ENCODE peak calls at places on chromosomes 3 and 15, in five cellular contexts. J, T, O, X and U are unnamed samples.

GRCh38 chr3:22887664-22888291 is 315.3 kb upstream of the UBE2E2 start:
- DNase-seq in J (peak), T (peak), O (no peak), X (peak), U (no peak)

GRCh38 chr3:144053121-144053520 is 81.5 kb downstream of the DIPK2A start:
- DNase-seq in J (no peak), T (peak), O (no peak), X (no peak), U (no peak)

GRCh38 chr15:88644741-88645140 is 5.9 kb downstream of the ISG20 start:
- DNase-seq in J (no peak), T (no peak), O (no peak), X (no peak), U (no peak)

GRCh38 chr3:128706171-128706570 is 19.8 kb upstream of the RAB7A start:
- DNase-seq in J (no peak), T (peak), O (no peak), X (no peak), U (no peak)

GRCh38 chr3:170425491-170426239 is 7.0 kb downstream of the CLDN11 start:
- DNase-seq in J (no peak), T (no peak), O (no peak), X (no peak), U (no peak)

GRCh38 chr3:12964713-12965612 is 108.3 kb downstream of the IQSEC1 start:
- DNase-seq in J (no peak), T (no peak), O (no peak), X (no peak), U (no peak)

GRCh38 chr15:100725121-100726069 is 123.0 kb downstream of the ASB7 start:
- DNase-seq in J (peak), T (peak), O (no peak), X (no peak), U (no peak)

GRCh38 chr3:104868291-104868690 is 498.4 kb upstream of the ALCAM start:
- DNase-seq in J (no peak), T (no peak), O (no peak), X (no peak), U (no peak)

GRCh38 chr3:151501905-151502615 is 41.2 kb upstream of the IGSF10 start:
- DNase-seq in J (no peak), T (no peak), O (no peak), X (no peak), U (no peak)

GRCh38 chr3:57169872-57170623 is 4.9 kb upstream of the IL17RD start:
- DNase-seq in J (no peak), T (peak), O (peak), X (peak), U (peak)

GRCh38 chr3:41711656-41712055 is 250.2 kb downstream of the ULK4 start:
- DNase-seq in J (no peak), T (no peak), O (no peak), X (no peak), U (no peak)

GRCh38 chr15:82129769-82130168 is 84.0 kb upstream of the MEX3B start:
- DNase-seq in J (no peak), T (peak), O (no peak), X (no peak), U (no peak)

GRCh38 chr15:60957111-60957510 is 272.0 kb downstream of the RORA start:
- DNase-seq in J (no peak), T (no peak), O (no peak), X (no peak), U (no peak)

GRCh38 chr3:24829011-24829581 is 334.4 kb upstream of the THRB start:
- DNase-seq in J (no peak), T (peak), O (no peak), X (peak), U (no peak)

GRCh38 chr3:119508172-119508845 is 10.0 kb downstream of the TIMMDC1 start:
- DNase-seq in J (no peak), T (peak), O (no peak), X (no peak), U (no peak)

GRCh38 chr3:107985496-107985895 is 105.3 kb downstream of the CD47 start:
- DNase-seq in J (no peak), T (peak), O (no peak), X (no peak), U (no peak)

GRCh38 chr3:42706721-42707619 is 4.4 kb upstream of the HHATL start:
- DNase-seq in J (no peak), T (no peak), O (no peak), X (no peak), U (no peak)

GRCh38 chr3:41148446-41148845 is 50.9 kb upstream of the CTNNB1 start:
- DNase-seq in J (peak), T (no peak), O (no peak), X (no peak), U (no peak)

GRCh38 chr15:38050529-38050928 is 116.1 kb downstream of the TMCO5A start:
- DNase-seq in J (no peak), T (peak), O (no peak), X (no peak), U (no peak)

GRCh38 chr15:45274636-45275035 is 22.6 kb downstream of the SLC28A2 start:
- DNase-seq in J (no peak), T (no peak), O (no peak), X (no peak), U (no peak)

GRCh38 chr3:106206613-106207012 is 337.8 kb upstream of the CBLB start:
- DNase-seq in J (no peak), T (no peak), O (no peak), X (no peak), U (no peak)

GRCh38 chr3:106209482-106209881 is 340.7 kb upstream of the CBLB start:
- DNase-seq in J (no peak), T (no peak), O (no peak), X (no peak), U (no peak)

GRCh38 chr3:106208266-106208665 is 339.5 kb upstream of the CBLB start:
- DNase-seq in J (no peak), T (no peak), O (no peak), X (no peak), U (no peak)

GRCh38 chr3:106210923-106211322 is 342.1 kb upstream of the CBLB start:
- DNase-seq in J (no peak), T (no peak), O (no peak), X (no peak), U (no peak)

GRCh38 chr3:106208979-106209378 is 340.2 kb upstream of the CBLB start:
- DNase-seq in J (no peak), T (peak), O (no peak), X (no peak), U (no peak)
- TF ChIP-seq CTCF in J (no peak), T (peak), O (no peak), X (no peak), U (peak)

GRCh38 chr15:41502787-41503668 is 9.4 kb downstream of the ITPKA start:
- DNase-seq in J (no peak), T (no peak), O (no peak), X (no peak), U (no peak)
- H3K4me3 ChIP-seq in J (no peak), T (no peak), O (peak), X (peak), U (peak)

DNA sequence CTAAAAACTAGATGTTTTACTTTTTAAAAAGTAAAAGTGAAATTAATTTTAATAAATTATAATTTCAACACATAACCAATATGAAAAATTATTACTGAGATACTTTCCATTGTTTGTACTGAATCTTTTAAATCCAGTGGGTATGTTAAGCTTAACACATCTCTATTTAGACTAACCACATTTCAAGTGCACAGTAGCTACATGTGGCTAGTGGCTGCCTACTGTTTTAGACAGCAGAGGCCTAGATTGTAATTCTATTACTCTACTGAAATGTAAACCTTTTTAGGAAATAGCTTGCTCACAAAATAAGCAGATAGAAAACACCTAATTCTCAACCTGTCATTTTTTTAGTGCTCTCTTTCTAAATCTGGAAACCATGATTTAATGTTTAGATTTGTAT is 4.9 kb downstream of the TCAIM start:
- DNase-seq in J (no peak), T (no peak), O (no peak), X (no peak), U (no peak)
- TF ChIP-seq CTCF in J (no peak), T (no peak), O (no peak), X (no peak), U (no peak)

DNA sequence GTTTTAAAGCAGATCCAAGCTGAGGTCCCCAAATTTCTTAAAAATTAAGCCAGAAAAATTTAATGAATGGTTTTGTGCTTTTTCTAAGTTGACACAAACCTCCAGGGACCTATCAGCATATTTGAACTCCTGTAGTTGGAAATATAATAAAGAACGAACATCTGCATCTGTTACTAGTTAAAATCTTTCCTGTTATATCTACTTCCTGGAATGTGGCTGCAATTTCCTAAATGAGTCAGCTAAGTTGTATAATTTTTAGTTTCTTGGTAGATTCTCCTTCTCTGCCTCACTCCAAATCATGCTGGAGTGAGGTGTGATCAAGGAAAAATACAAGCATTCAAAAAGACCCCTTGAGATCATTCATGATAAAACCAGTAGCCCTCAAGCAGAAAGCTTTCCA is 106.2 kb upstream of the MCTP2 start:
- DNase-seq in J (no peak), T (no peak), O (no peak), X (no peak), U (no peak)
- H3K4me3 ChIP-seq in J (no peak), T (no peak), O (no peak), X (no peak), U (no peak)

GRCh38 chr3:186255703-186256331 is 106.2 kb downstream of the DGKG start:
- DNase-seq in J (no peak), T (peak), O (no peak), X (peak), U (no peak)
- TF ChIP-seq CTCF in J (peak), T (peak), O (no peak), X (peak), U (no peak)